ENCODE peak calls at places on chromosomes 1 and 21, in ten cellular contexts. F is epithelial cell of esophagus, I is tibial nerve, Z is psoas muscle, H is fibroblast of pulmonary artery, L is progenitor cell of endocrine pancreas, G is MCF 10A, W is astrocyte of the spinal cord, V is neural crest cell, A is heart left ventricle. B is an unnamed sample.

GRCh38 chr1:5770981-5771765 is 221.1 kb downstream of the NPHP4 start:
- DNase-seq in F (no peak), I (no peak), Z (peak), H (peak), L (no peak), G (no peak), W (no peak), V (no peak), A (peak), B (no peak)

GRCh38 chr1:7253118-7253480 is 467.8 kb downstream of the CAMTA1 start:
- DNase-seq in F (no peak), I (no peak), Z (no peak), H (no peak), L (no peak), G (no peak), W (peak), V (no peak), A (no peak), B (no peak)

GRCh38 chr1:243421784-243422183 is 165.9 kb downstream of the SDCCAG8 start:
- DNase-seq in F (peak), I (no peak), Z (no peak), H (peak), L (no peak), G (peak), W (peak), V (no peak), A (no peak), B (peak)

GRCh38 chr1:174769961-174770549 is 229.7 kb upstream of the CACYBP start:
- DNase-seq in F (peak), I (no peak), Z (no peak), H (peak), L (no peak), G (peak), W (peak), V (no peak), A (no peak), B (no peak)

GRCh38 chr1:174007846-174008245 is 14.3 kb downstream of the RC3H1 start:
- DNase-seq in F (peak), I (no peak), Z (no peak), H (no peak), L (no peak), G (no peak), W (no peak), V (no peak), A (no peak), B (no peak)

GRCh38 chr1:22673486-22674409 is 20.7 kb downstream of the C1QB start:
- DNase-seq in F (peak), I (peak), Z (peak), H (peak), L (no peak), G (peak), W (peak), V (peak), A (no peak), B (no peak)

GRCh38 chr1:18907021-18907913 is 4.9 kb upstream of the ALDH4A1 start:
- DNase-seq in F (peak), I (peak), Z (peak), H (peak), L (peak), G (peak), W (peak), V (peak), A (peak), B (peak)

GRCh38 chr1:2300851-2301606 is 72.9 kb downstream of the SKI start:
- DNase-seq in F (no peak), I (peak), Z (peak), H (peak), L (no peak), G (no peak), W (no peak), V (no peak), A (peak), B (peak)

GRCh38 chr1:209086486-209087192 is 496.9 kb upstream of the CAMK1G start:
- DNase-seq in F (no peak), I (no peak), Z (no peak), H (no peak), L (no peak), G (no peak), W (no peak), V (no peak), A (no peak), B (no peak)

GRCh38 chr1:39469150-39469549 is 22.3 kb upstream of the BMP8A start:
- DNase-seq in F (no peak), I (no peak), Z (no peak), H (no peak), L (no peak), G (no peak), W (no peak), V (no peak), A (no peak), B (no peak)

GRCh38 chr1:56491441-56491840 is 87.9 kb downstream of the PLPP3 start:
- DNase-seq in F (no peak), I (peak), Z (no peak), H (peak), L (no peak), G (peak), W (no peak), V (no peak), A (no peak), B (no peak)

GRCh38 chr1:6486433-6487011 is 4.9 kb downstream of the PLEKHG5 start:
- DNase-seq in F (peak), I (peak), Z (peak), H (peak), L (peak), G (peak), W (peak), V (peak), A (peak), B (peak)

GRCh38 chr1:33268927-33269610 is 12.8 kb downstream of the ZNF362 start:
- DNase-seq in F (no peak), I (no peak), Z (no peak), H (no peak), L (no peak), G (no peak), W (no peak), V (no peak), A (no peak), B (no peak)

GRCh38 chr1:223175032-223175431 is 32.0 kb upstream of the TLR5 start:
- DNase-seq in F (peak), I (peak), Z (no peak), H (no peak), L (no peak), G (peak), W (no peak), V (no peak), A (no peak), B (no peak)

GRCh38 chr1:228061411-228062084 is 21.0 kb upstream of the ARF1 start:
- DNase-seq in F (no peak), I (no peak), Z (no peak), H (no peak), L (no peak), G (no peak), W (no peak), V (no peak), A (peak), B (no peak)

GRCh38 chr1:190479537-190479936 is 1.9 kb upstream of the BRINP3 start:
- DNase-seq in F (no peak), I (no peak), Z (no peak), H (no peak), L (no peak), G (peak), W (no peak), V (no peak), A (peak), B (no peak)

GRCh38 chr1:41239988-41240610 is 2.0 kb downstream of the SCMH1 start:
- DNase-seq in F (peak), I (peak), Z (no peak), H (peak), L (no peak), G (peak), W (peak), V (no peak), A (no peak), B (no peak)

GRCh38 chr1:81998165-81998564 is 197.4 kb downstream of the ADGRL2 start:
- DNase-seq in F (no peak), I (no peak), Z (no peak), H (peak), L (no peak), G (no peak), W (peak), V (no peak), A (peak), B (no peak)

GRCh38 chr1:165974598-165975131 is 147.3 kb downstream of the UCK2 start:
- DNase-seq in F (no peak), I (no peak), Z (no peak), H (no peak), L (no peak), G (no peak), W (no peak), V (no peak), A (no peak), B (no peak)

GRCh38 chr1:21756393-21757089 is 26.4 kb downstream of the USP48 start:
- DNase-seq in F (no peak), I (no peak), Z (no peak), H (no peak), L (no peak), G (no peak), W (no peak), V (no peak), A (no peak), B (no peak)

GRCh38 chr21:28834335-28835238 is 158.1 kb downstream of the LTN1 start:
- DNase-seq in F (peak), I (no peak), Z (no peak), H (no peak), L (no peak), G (no peak), W (no peak), V (no peak), A (no peak), B (no peak)

GRCh38 chr1:30663596-30664091 is 59.7 kb downstream of the MATN1 start:
- DNase-seq in F (no peak), I (no peak), Z (no peak), H (no peak), L (no peak), G (no peak), W (no peak), V (no peak), A (no peak), B (no peak)

GRCh38 chr21:42393443-42393950 is 2.4 kb downstream of the TMPRSS3 start:
- DNase-seq in F (no peak), I (no peak), Z (no peak), H (no peak), L (no peak), G (no peak), W (no peak), V (no peak), A (no peak), B (no peak)

GRCh38 chr1:37131281-37131680 is 97.0 kb upstream of the GRIK3 start:
- DNase-seq in F (no peak), I (no peak), Z (no peak), H (no peak), L (no peak), G (no peak), W (no peak), V (no peak), A (no peak), B (no peak)

GRCh38 chr1:32886012-32886827 is at the start of gene HPCA:
- DNase-seq in F (peak), I (no peak), Z (peak), H (peak), L (peak), G (peak), W (peak), V (peak), A (peak), B (peak)

GRCh38 chr1:205936846-205937707 is 6.2 kb downstream of the SLC26A9 start:
- DNase-seq in F (peak), I (no peak), Z (no peak), H (peak), L (no peak), G (peak), W (peak), V (no peak), A (no peak), B (no peak)

GRCh38 chr1:115078708-115079107 is 10.6 kb downstream of the TSPAN2 start:
- DNase-seq in F (no peak), I (no peak), Z (no peak), H (no peak), L (no peak), G (no peak), W (no peak), V (no peak), A (no peak), B (no peak)

GRCh38 chr1:238701024-238701423 is 685.3 kb upstream of the CHRM3 start:
- DNase-seq in F (peak), I (no peak), Z (no peak), H (no peak), L (no peak), G (no peak), W (no peak), V (no peak), A (no peak), B (no peak)

GRCh38 chr1:32622806-32623694 is 27.3 kb downstream of the ZBTB8OS start:
- DNase-seq in F (no peak), I (no peak), Z (no peak), H (no peak), L (no peak), G (no peak), W (no peak), V (no peak), A (no peak), B (no peak)

GRCh38 chr21:33078907-33079582 is 9.1 kb downstream of the OLIG1 start:
- DNase-seq in F (peak), I (no peak), Z (no peak), H (peak), L (no peak), G (peak), W (peak), V (no peak), A (no peak), B (peak)

GRCh38 chr21:25700741-25701140 is 34.0 kb downstream of the ATP5PF start:
- DNase-seq in F (peak), I (no peak), Z (no peak), H (no peak), L (no peak), G (no peak), W (no peak), V (no peak), A (no peak), B (no peak)

GRCh38 chr1:12480748-12481362 is 137.2 kb downstream of the DHRS3 start:
- DNase-seq in F (peak), I (no peak), Z (no peak), H (peak), L (no peak), G (peak), W (peak), V (no peak), A (no peak), B (no peak)

GRCh38 chr1:17893891-17894631 is 138.9 kb downstream of the ACTL8 start:
- DNase-seq in F (no peak), I (no peak), Z (no peak), H (no peak), L (no peak), G (peak), W (no peak), V (no peak), A (no peak), B (no peak)

GRCh38 chr1:42844592-42845140 is 1.7 kb upstream of the ZNF691 start:
- DNase-seq in F (peak), I (no peak), Z (no peak), H (peak), L (no peak), G (peak), W (no peak), V (no peak), A (no peak), B (no peak)

DNA sequence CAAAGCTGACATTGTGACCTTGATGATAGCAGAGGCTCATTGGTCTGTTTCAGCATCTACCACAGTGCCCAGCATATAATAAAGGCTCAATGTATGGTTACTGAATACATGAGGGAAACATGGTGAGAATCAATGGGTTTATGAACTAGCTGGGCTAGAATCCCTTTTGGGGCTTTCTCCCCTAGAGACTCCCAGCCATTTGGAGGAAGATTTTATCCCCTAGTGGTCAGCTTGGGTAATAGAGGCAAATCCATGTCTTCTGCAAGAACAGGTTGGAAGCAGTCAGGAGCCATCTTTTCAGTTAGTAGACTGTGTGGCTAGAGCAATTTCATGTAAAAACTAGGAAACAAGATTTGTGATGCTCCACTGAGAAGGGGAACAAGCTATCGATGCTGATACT is 15.8 kb upstream of the REG4 start:
- DNase-seq in F (peak), I (no peak), Z (no peak), H (no peak), L (no peak), G (peak), W (no peak), V (no peak), A (no peak), B (no peak)
- TF ChIP-seq CTCF in F (peak), I (no peak), Z (no peak), H (peak), L (peak), G (peak), W (peak), V (peak), A (no peak), B (peak)

GRCh38 chr1:45339694-45340558 is at the start of the genes MUTYH and TOE1:
- DNase-seq in F (peak), I (peak), Z (peak), H (peak), L (peak), G (peak), W (peak), V (peak), A (peak), B (peak)
- TF ChIP-seq CTCF in F (no peak), I (no peak), Z (no peak), H (no peak), L (no peak), G (no peak), W (no peak), V (no peak), A (no peak), B (no peak)

DNA sequence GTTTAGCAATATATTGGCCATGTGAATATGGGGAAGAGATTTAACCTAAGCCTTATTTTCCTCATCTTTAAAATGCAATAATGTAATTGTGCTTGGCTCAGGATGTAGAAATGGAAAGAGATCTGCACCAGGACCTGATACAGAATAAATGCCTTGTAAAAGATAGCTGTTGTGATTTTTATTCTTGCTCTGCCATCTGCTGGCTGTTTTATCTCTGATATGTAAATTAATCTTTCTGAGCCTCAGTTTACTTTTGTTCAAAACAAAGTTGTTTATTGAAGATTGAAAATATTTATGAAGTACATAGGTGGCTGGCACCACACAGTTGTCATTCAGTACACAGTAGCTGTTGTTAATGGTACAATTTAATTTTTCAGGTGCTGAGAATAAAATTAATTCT is 21.9 kb downstream of the ZYG11B start:
- DNase-seq in F (no peak), I (no peak), Z (no peak), H (peak), L (no peak), G (peak), W (no peak), V (no peak), A (no peak), B (no peak)
- TF ChIP-seq CTCF in F (no peak), I (no peak), Z (peak), H (no peak), L (no peak), G (peak), W (peak), V (peak), A (no peak), B (no peak)

GRCh38 chr1:75745276-75745675 is 20.8 kb downstream of the ACADM start:
- DNase-seq in F (peak), I (no peak), Z (no peak), H (no peak), L (no peak), G (peak), W (no peak), V (no peak), A (no peak), B (no peak)
- TF ChIP-seq CTCF in F (no peak), I (no peak), Z (no peak), H (no peak), L (no peak), G (no peak), W (no peak), V (no peak), A (no peak), B (no peak)

GRCh38 chr21:43894206-43894577 is 29.2 kb downstream of the AGPAT3 start:
- DNase-seq in F (no peak), I (no peak), Z (no peak), H (no peak), L (no peak), G (no peak), W (no peak), V (no peak), A (no peak), B (no peak)
- TF ChIP-seq CTCF in F (no peak), I (no peak), Z (no peak), H (no peak), L (no peak), G (no peak), W (no peak), V (no peak), A (no peak), B (no peak)

DNA sequence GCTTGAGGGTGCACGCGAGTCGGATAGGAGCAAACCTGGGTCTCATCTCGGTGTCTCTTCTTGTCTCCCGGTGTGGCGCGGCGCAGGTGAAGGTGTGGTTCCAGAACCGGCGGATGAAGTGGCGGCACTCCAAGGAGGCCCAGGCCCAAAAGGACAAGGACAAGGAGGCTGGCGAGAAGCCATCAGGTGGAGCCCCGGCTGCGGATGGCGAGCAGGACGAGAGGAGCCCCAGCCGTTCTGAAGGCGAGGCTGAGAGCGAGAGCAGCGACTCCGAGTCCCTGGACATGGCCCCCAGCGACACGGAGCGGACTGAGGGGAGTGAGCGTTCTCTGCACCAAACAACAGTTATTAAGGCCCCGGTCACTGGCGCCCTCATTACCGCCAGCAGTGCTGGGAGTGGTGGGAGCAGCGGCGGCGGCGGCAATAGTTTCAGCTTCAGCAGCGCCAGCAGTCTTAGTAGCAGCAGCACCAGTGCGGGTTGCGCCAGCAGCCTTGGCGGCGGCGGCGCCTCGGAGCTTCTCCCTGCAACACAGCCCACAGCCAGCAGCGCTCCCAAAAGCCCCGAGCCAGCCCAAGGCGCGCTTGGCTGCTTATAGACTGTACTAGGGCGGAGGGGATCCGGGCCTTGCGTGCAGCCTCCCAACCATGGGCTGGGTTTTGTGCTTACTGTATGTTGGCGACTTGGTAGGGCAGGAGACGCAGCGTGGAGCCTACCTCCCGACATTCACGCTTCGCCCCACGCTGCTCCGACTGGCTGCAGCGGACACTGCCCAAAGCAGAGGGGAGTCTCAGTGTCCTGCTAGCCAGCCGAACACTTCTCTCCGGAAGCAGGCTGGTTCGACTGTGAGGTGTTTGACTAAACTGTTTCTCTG is 5.1 kb downstream of the HLX start:
- DNase-seq in F (peak), I (no peak), Z (no peak), H (no peak), L (no peak), G (no peak), W (peak), V (peak), A (peak), B (no peak)
- TF ChIP-seq CTCF in F (no peak), I (no peak), Z (no peak), H (no peak), L (peak), G (no peak), W (no peak), V (peak), A (no peak), B (no peak)